ENCODE peak calls at places on chromosomes 1 and 21, in eight cellular contexts. X is heart left ventricle, J is IMR-90, G is PC-3, I is body of pancreas, A is ascending aorta, Q is left ventricle myocardium inferior, T is suprapubic skin. W is an unnamed sample.
A peak's percentile ranks its signal among the peaks of the same experiment; 100 is the strongest.

GRCh38 chr1:197761654-197762053 is 13.6 kb downstream of the DENND1B start:
- DNase-seq in G (no peak), Q (no peak), I (no peak), J (no peak), A (no peak), T (no peak), X (no peak), W (no peak)

GRCh38 chr1:37056201-37056764 is 22.0 kb upstream of the GRIK3 start:
- DNase-seq in G (no peak), I (no peak), A (no peak), J (no peak), Q (no peak), X (no peak), T (no peak), W (no peak)

GRCh38 chr1:156119503-156120209 is 5.1 kb downstream of the LMNA start:
- DNase-seq in X (peak; percentile 71), T (no peak), J (peak; percentile 76), A (peak; percentile 69), Q (peak; percentile 59), I (peak; percentile 56), G (peak; percentile 79), W (no peak)

GRCh38 chr1:204887846-204888245 is 17.2 kb downstream of the NFASC start:
- DNase-seq in J (no peak), G (no peak), T (no peak), Q (no peak), A (no peak), I (no peak), X (no peak), W (no peak)

GRCh38 chr1:64043976-64044375 is 159.4 kb upstream of the UBE2U start:
- DNase-seq in X (no peak), I (no peak), Q (no peak), G (peak; percentile 76), A (peak; percentile 90), T (no peak), J (peak; percentile 31), W (no peak)

GRCh38 chr1:213724640-213725536 is 262.9 kb upstream of the PROX1 start:
- DNase-seq in G (no peak), A (no peak), X (no peak), T (no peak), I (peak; percentile 66), J (no peak), Q (peak; percentile 25), W (no peak)

GRCh38 chr1:68228833-68229232 is 3.5 kb downstream of the WLS start:
- DNase-seq in Q (no peak), A (no peak), J (peak; percentile 41), X (no peak), G (no peak), I (no peak), T (no peak), W (no peak)

GRCh38 chr21:41764558-41765392 is 2.1 kb downstream of the RIPK4 start:
- DNase-seq in G (peak; percentile 40), J (no peak), A (no peak), Q (no peak), I (peak; percentile 74), X (no peak), T (no peak), W (no peak)

GRCh38 chr1:10507111-10507879 is 32.5 kb downstream of the PEX14 start:
- DNase-seq in Q (peak; percentile 48), G (peak; percentile 70), X (peak; percentile 71), T (no peak), I (peak; percentile 71), J (peak; percentile 83), A (peak; percentile 84), W (no peak)

GRCh38 chr1:117967900-117968299 is 38.4 kb downstream of the WDR3 start:
- DNase-seq in A (no peak), T (no peak), Q (no peak), J (peak; percentile 15), G (no peak), X (no peak), I (no peak), W (no peak)

GRCh38 chr1:212124891-212125582 is 89.5 kb downstream of the DTL start:
- DNase-seq in X (no peak), I (peak; percentile 35), Q (no peak), J (peak; percentile 16), T (no peak), A (no peak), G (no peak), W (no peak)

GRCh38 chr1:11550664-11551283 is 71.8 kb downstream of the DISP3 start:
- DNase-seq in X (no peak), J (peak; percentile 72), Q (peak; percentile 42), I (peak; percentile 30), G (peak; percentile 81), A (no peak), T (no peak), W (no peak)

GRCh38 chr1:116322752-116323405 is 50.2 kb upstream of the ATP1A1 start:
- DNase-seq in Q (no peak), X (no peak), T (no peak), G (no peak), I (no peak), A (no peak), J (no peak), W (no peak)

GRCh38 chr1:229268505-229268904 is 2.4 kb upstream of the RAB4A start:
- DNase-seq in J (no peak), X (no peak), Q (no peak), A (no peak), I (no peak), G (no peak), T (no peak), W (no peak)

GRCh38 chr1:89779541-89779940 is 41.3 kb upstream of the LRRC8D start:
- DNase-seq in J (no peak), X (no peak), I (no peak), A (no peak), G (no peak), T (no peak), Q (no peak), W (no peak)

GRCh38 chr1:89786628-89787214 is 34.1 kb upstream of the LRRC8D start:
- DNase-seq in G (no peak), Q (no peak), I (no peak), A (no peak), J (no peak), X (no peak), T (no peak), W (no peak)

GRCh38 chr1:89781494-89782126 is 39.2 kb upstream of the LRRC8D start:
- DNase-seq in Q (no peak), A (no peak), I (no peak), G (no peak), J (no peak), T (no peak), X (no peak), W (no peak)

GRCh38 chr1:89780721-89781120 is 40.1 kb upstream of the LRRC8D start:
- DNase-seq in G (peak; percentile 76), X (no peak), T (no peak), Q (no peak), A (no peak), J (peak; percentile 69), I (no peak), W (no peak)
- TF ChIP-seq CTCF in G (peak; percentile 81), X (no peak), T (no peak), Q (peak; percentile 27), A (no peak), J (peak; percentile 54), I (peak; percentile 20), W (no peak)

GRCh38 chr1:179293340-179294327 is at the start of gene SOAT1:
- DNase-seq in A (peak; percentile 96), J (peak; percentile 88), X (peak; percentile 98), T (peak; percentile 96), Q (peak; percentile 96), I (peak; percentile 94), G (peak; percentile 82), W (no peak)

GRCh38 chr1:179295356-179295755 is 1.8 kb downstream of the SOAT1 start:
- DNase-seq in T (no peak), I (no peak), X (no peak), J (no peak), Q (no peak), A (no peak), G (no peak), W (no peak)

GRCh38 chr1:179296831-179297377 is 3.3 kb downstream of the SOAT1 start:
- DNase-seq in J (no peak), A (no peak), X (no peak), I (no peak), T (no peak), Q (no peak), G (no peak), W (no peak)

GRCh38 chr1:179298952-179299351 is 5.4 kb downstream of the SOAT1 start:
- DNase-seq in G (no peak), X (no peak), A (no peak), J (no peak), Q (no peak), I (no peak), T (no peak), W (no peak)

DNA sequence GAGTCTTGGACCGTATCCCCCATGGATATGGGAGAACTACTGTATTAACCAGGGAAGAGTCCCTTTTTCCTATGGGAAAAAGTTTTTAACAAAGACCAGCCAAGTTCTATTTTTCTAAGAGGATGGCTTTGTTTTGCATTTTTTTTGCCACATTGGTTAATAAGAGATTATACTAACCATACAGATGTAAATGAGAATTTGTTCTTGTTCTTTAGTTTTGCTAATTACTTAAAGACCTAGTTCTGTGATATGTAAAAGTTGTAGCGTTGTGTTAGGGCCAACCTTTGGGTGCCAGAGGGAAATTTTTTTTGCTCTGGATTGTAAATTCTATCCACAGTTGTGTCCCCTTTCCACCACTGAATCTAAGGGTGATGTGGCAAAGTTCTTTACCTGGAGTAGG is 2.8 kb downstream of the SOAT1 start:
- DNase-seq in Q (no peak), X (no peak), J (no peak), G (no peak), A (no peak), T (no peak), I (no peak), W (no peak)
- H3K27me3 ChIP-seq in Q (no peaks in the 10 kb centered on the region), X (no peaks in the 10 kb centered on the region), J (no peaks in the 10 kb centered on the region), G (no peaks in the 10 kb centered on the region), A (no peaks in the 10 kb centered on the region), T (no peaks in the 10 kb centered on the region), I (no peaks in the 10 kb centered on the region), W (no peaks in the 10 kb centered on the region)

DNA sequence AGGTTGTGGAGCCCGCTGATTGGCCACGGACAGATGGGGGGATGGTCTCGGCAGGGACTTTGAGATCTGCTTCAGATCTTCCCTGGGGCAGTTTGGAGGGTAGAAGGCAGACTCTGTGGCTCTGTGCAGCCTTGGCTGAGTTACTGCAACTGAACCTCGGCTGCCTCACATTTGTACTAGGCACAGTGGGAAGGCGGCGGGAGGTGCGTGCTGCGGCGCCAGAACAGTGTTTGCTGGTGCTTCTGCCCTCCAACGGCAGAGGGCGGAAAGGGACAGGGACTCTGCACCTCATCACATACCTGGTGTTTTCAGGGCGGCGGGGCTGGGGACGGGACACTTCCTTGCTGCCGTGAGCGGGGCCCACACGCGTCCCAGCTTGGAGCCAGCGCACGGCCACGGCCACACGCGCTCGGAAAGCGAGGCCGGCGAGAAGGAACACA is 26.2 kb downstream of the SLC66A1 start:
- DNase-seq in G (no peak), J (no peak), A (no peak), X (no peak), Q (no peak), T (no peak), I (peak; percentile 53), W (no peak)
- TF ChIP-seq CTCF in G (no peak), J (no peak), A (no peak), X (no peak), Q (no peak), T (peak; percentile 20), I (no peak), W (no peak)

DNA sequence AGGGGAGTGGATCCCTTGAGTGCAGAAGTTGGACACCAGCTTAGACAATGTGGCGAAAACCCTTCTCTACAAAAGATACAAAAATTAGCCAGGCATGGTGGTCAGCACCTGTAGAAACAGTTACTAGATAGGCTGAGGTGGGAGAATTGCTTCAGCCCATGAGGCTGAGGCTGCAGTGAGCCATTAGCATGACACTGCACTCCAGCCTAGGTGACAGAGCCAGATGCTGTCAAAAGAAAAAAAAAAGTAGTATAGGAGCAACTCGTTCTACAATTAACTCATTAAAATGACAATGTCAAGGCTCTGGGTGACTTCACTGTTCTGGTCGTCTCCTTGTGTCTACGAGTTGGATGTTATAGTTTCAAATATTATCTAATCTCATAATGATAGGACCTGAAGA is 370.6 kb upstream of the NCAM2 start:
- DNase-seq in A (no peak), Q (no peak), I (no peak), T (no peak), J (no peak), G (no peak), X (no peak), W (no peak)
- H3K27me3 ChIP-seq in A (no peaks in the 10 kb centered on the region), Q (no peaks in the 10 kb centered on the region), I (no peaks in the 10 kb centered on the region), T (no peaks in the 10 kb centered on the region), J (no peaks in the 10 kb centered on the region), G (no peaks in the 10 kb centered on the region), X (no peaks in the 10 kb centered on the region), W (no peaks in the 10 kb centered on the region)